ENCODE peak calls at places on chromosomes 13 and 19, in six cellular contexts. T, R, M, C, V and I are unnamed samples.

GRCh38 chr13:109043561-109044075 is 414.2 kb downstream of the MYO16 start:
- DNase-seq in T (no peak), R (no peak), M (no peak), C (no peak), V (no peak), I (no peak)

GRCh38 chr13:103926118-103926517 is 859.9 kb upstream of the SLC10A2 start:
- DNase-seq in T (no peak), R (no peak), M (no peak), C (no peak), V (no peak), I (no peak)

GRCh38 chr19:10404888-10405808 is 1.8 kb upstream of the CDC37 start:
- DNase-seq in T (no peak), R (no peak), M (no peak), C (no peak), V (no peak), I (no peak)

GRCh38 chr19:13507053-13507611 is 853 bp upstream of the CACNA1A start:
- DNase-seq in T (peak; percentile 40), R (no peak), M (no peak), C (peak; percentile 27), V (no peak), I (no peak)

GRCh38 chr19:57106646-57107235 is 13.0 kb upstream of the USP29 start:
- DNase-seq in T (no peak), R (no peak), M (no peak), C (no peak), V (no peak), I (no peak)

GRCh38 chr13:20780318-20780717 is 6.6 kb upstream of the EEF1AKMT1 start:
- DNase-seq in T (no peak), R (no peak), M (no peak), C (no peak), V (no peak), I (no peak)

GRCh38 chr19:5907216-5907615 is 2.5 kb downstream of the VMAC start:
- DNase-seq in T (no peak), R (no peak), M (no peak), C (no peak), V (no peak), I (no peak)

GRCh38 chr13:28313579-28313978 is 175.2 kb downstream of the PAN3 start:
- DNase-seq in T (peak; percentile 68), R (no peak), M (no peak), C (peak; percentile 30), V (peak; percentile 29), I (peak; percentile 41)

GRCh38 chr13:52399708-52400107 is 6.3 kb downstream of the THSD1 start:
- DNase-seq in T (peak; percentile 45), R (no peak), M (no peak), C (no peak), V (peak; percentile 38), I (peak; percentile 37)

GRCh38 chr19:50377051-50377441 is 789 bp downstream of the NR1H2 start:
- DNase-seq in T (no peak), R (peak; percentile 44), M (no peak), C (no peak), V (no peak), I (peak; percentile 93)

GRCh38 chr19:3890590-3890989 is 10.1 kb downstream of the ATCAY start:
- DNase-seq in T (no peak), R (no peak), M (no peak), C (no peak), V (no peak), I (no peak)

GRCh38 chr19:41298327-41298964 is 11.5 kb upstream of the CCDC97 start:
- DNase-seq in T (peak; percentile 85), R (no peak), M (no peak), C (peak; percentile 96), V (no peak), I (no peak)

GRCh38 chr19:43501661-43502418 is 2.7 kb downstream of the PHLDB3 start:
- DNase-seq in T (no peak), R (no peak), M (no peak), C (no peak), V (no peak), I (no peak)

GRCh38 chr19:10915511-10916091 is 12.8 kb downstream of the YIPF2 start:
- DNase-seq in T (peak; percentile 56), R (no peak), M (no peak), C (peak; percentile 58), V (no peak), I (no peak)

GRCh38 chr13:101242720-101243119 is 173.6 kb downstream of the NALCN start:
- DNase-seq in T (no peak), R (no peak), M (no peak), C (no peak), V (no peak), I (no peak)

GRCh38 chr13:97434417-97435296 is 688 bp downstream of the RAP2A start:
- DNase-seq in T (peak; percentile 33), R (peak; percentile 61), M (no peak), C (no peak), V (peak; percentile 21), I (peak; percentile 67)

GRCh38 chr19:14768001-14768400 is 10.4 kb downstream of the ADGRE2 start:
- DNase-seq in T (no peak), R (no peak), M (no peak), C (no peak), V (no peak), I (no peak)

GRCh38 chr19:49567722-49568454 is 12.5 kb downstream of the NOSIP start:
- DNase-seq in T (peak; percentile 47), R (no peak), M (no peak), C (no peak), V (no peak), I (no peak)